ENCODE peak calls at places on chromosomes 16 and 17, in nine cellular contexts. V, Q, O, D, S, C, I, X and W are unnamed samples.

GRCh38 chr17:77489898-77490265 is 349.1 kb downstream of the SEC14L1 start:
- DNase-seq in V (no peak), Q (peak), O (no peak), D (peak), S (no peak), C (peak), I (no peak), X (no peak), W (no peak)

GRCh38 chr16:2244926-2245795 is 6.2 kb downstream of the ECI1 start:
- DNase-seq in V (no peak), Q (no peak), O (no peak), D (no peak), S (no peak), C (no peak), I (no peak), X (no peak), W (no peak)

GRCh38 chr16:50560903-50561863 is 13.0 kb downstream of the NKD1 start:
- DNase-seq in V (no peak), Q (no peak), O (no peak), D (no peak), S (no peak), C (no peak), I (no peak), X (no peak), W (no peak)

GRCh38 chr17:77884019-77884418 is 74.5 kb upstream of the TNRC6C start:
- DNase-seq in V (no peak), Q (no peak), O (peak), D (peak), S (peak), C (no peak), I (no peak), X (no peak), W (no peak)

GRCh38 chr16:81443688-81444447 is 740 bp upstream of the CMIP start:
- DNase-seq in V (peak), Q (no peak), O (peak), D (peak), S (no peak), C (no peak), I (no peak), X (peak), W (no peak)

GRCh38 chr16:28829747-28830146 is 6.9 kb downstream of the ATXN2L start:
- DNase-seq in V (no peak), Q (no peak), O (no peak), D (no peak), S (no peak), C (no peak), I (no peak), X (no peak), W (no peak)

GRCh38 chr17:75457047-75457654 is 716 bp downstream of the TMEM94 start:
- DNase-seq in V (peak), Q (peak), O (peak), D (peak), S (peak), C (peak), I (no peak), X (peak), W (no peak)

GRCh38 chr17:15501788-15502187 is 34.4 kb upstream of the CDRT4 start:
- DNase-seq in V (peak), Q (no peak), O (no peak), D (no peak), S (no peak), C (no peak), I (no peak), X (no peak), W (no peak)

GRCh38 chr17:56833023-56833811 is 503 bp downstream of the C17orf67 start:
- DNase-seq in V (peak), Q (peak), O (peak), D (peak), S (peak), C (peak), I (no peak), X (peak), W (peak)

GRCh38 chr16:68083861-68084503 is 1.2 kb upstream of the NFATC3 start:
- DNase-seq in V (peak), Q (no peak), O (peak), D (no peak), S (no peak), C (peak), I (no peak), X (no peak), W (no peak)

GRCh38 chr16:84618428-84619102 is 687 bp upstream of the COTL1 start:
- DNase-seq in V (peak), Q (no peak), O (peak), D (no peak), S (no peak), C (peak), I (peak), X (peak), W (no peak)

GRCh38 chr17:78341559-78342437 is 18.1 kb downstream of the SOCS3 start:
- DNase-seq in V (peak), Q (peak), O (peak), D (peak), S (no peak), C (peak), I (no peak), X (peak), W (no peak)

GRCh38 chr17:27218041-27218440 is 75.9 kb upstream of the WSB1 start:
- DNase-seq in V (no peak), Q (no peak), O (no peak), D (no peak), S (peak), C (no peak), I (no peak), X (no peak), W (no peak)

GRCh38 chr16:53732296-53732929 is 28.5 kb downstream of the FTO start:
- DNase-seq in V (no peak), Q (peak), O (no peak), D (no peak), S (no peak), C (peak), I (no peak), X (no peak), W (no peak)

GRCh38 chr16:10031473-10031872 is 150.8 kb downstream of the GRIN2A start:
- DNase-seq in V (no peak), Q (no peak), O (peak), D (no peak), S (no peak), C (peak), I (no peak), X (no peak), W (no peak)

GRCh38 chr17:77427471-77427991 is 286.8 kb downstream of the SEC14L1 start:
- DNase-seq in V (peak), Q (no peak), O (no peak), D (peak), S (no peak), C (peak), I (no peak), X (no peak), W (no peak)

GRCh38 chr16:14199624-14200023 is 128.5 kb downstream of the MRTFB start:
- DNase-seq in V (no peak), Q (no peak), O (no peak), D (no peak), S (no peak), C (peak), I (no peak), X (no peak), W (no peak)

GRCh38 chr17:53629188-53629587 is 193.5 kb upstream of the KIF2B start:
- DNase-seq in V (no peak), Q (no peak), O (no peak), D (no peak), S (no peak), C (no peak), I (no peak), X (no peak), W (no peak)

GRCh38 chr16:29023279-29024278 is 38.7 kb downstream of the LAT start:
- DNase-seq in V (no peak), Q (no peak), O (no peak), D (no peak), S (no peak), C (no peak), I (no peak), X (no peak), W (no peak)

GRCh38 chr17:81309140-81309858 is 14.2 kb upstream of the SLC38A10 start:
- DNase-seq in V (no peak), Q (peak), O (peak), D (peak), S (no peak), C (peak), I (no peak), X (peak), W (peak)

GRCh38 chr16:77794586-77794985 is 6.2 kb downstream of the VAT1L start:
- DNase-seq in V (no peak), Q (no peak), O (no peak), D (no peak), S (no peak), C (peak), I (peak), X (no peak), W (no peak)

GRCh38 chr16:89956511-89957213 is 8.1 kb downstream of the DEF8 start:
- DNase-seq in V (no peak), Q (no peak), O (no peak), D (no peak), S (peak), C (no peak), I (no peak), X (no peak), W (no peak)

GRCh38 chr16:30923554-30924085 is at the start of gene FBXL19:
- DNase-seq in V (peak), Q (no peak), O (peak), D (peak), S (no peak), C (no peak), I (no peak), X (peak), W (no peak)

GRCh38 chr17:40621558-40621957 is 26.1 kb downstream of the SMARCE1 start:
- DNase-seq in V (no peak), Q (no peak), O (no peak), D (no peak), S (no peak), C (peak), I (no peak), X (no peak), W (no peak)

GRCh38 chr17:76382803-76383644 is 1.4 kb upstream of the SPHK1 start:
- DNase-seq in V (no peak), Q (peak), O (peak), D (peak), S (no peak), C (peak), I (no peak), X (peak), W (peak)

GRCh38 chr16:3952342-3953131 is 72.0 kb upstream of the CREBBP start:
- DNase-seq in V (no peak), Q (no peak), O (peak), D (peak), S (peak), C (peak), I (no peak), X (no peak), W (no peak)

GRCh38 chr17:81329927-81330883 is 35.1 kb upstream of the SLC38A10 start:
- DNase-seq in V (no peak), Q (no peak), O (peak), D (no peak), S (no peak), C (no peak), I (no peak), X (no peak), W (no peak)

GRCh38 chr17:78237403-78238012 is 6.1 kb downstream of the TMEM235 start:
- DNase-seq in V (peak), Q (peak), O (no peak), D (no peak), S (peak), C (no peak), I (no peak), X (no peak), W (no peak)

GRCh38 chr16:48250520-48251278 is 3.4 kb upstream of the ABCC11 start:
- DNase-seq in V (no peak), Q (no peak), O (no peak), D (no peak), S (no peak), C (no peak), I (no peak), X (no peak), W (no peak)
- H3K4me3 ChIP-seq in V (no peak), Q (no peak), O (no peak), D (no peak), S (no peak), C (no peak), I (no peak), X (no peak), W (no peak)

GRCh38 chr16:87984868-87985267 is 33.6 kb downstream of the BANP start:
- DNase-seq in V (no peak), Q (no peak), O (no peak), D (no peak), S (no peak), C (no peak), I (no peak), X (no peak), W (no peak)
- H3K4me3 ChIP-seq in V (no peak), Q (no peak), O (no peak), D (no peak), S (no peak), C (no peak), I (no peak), X (no peak), W (no peak)

DNA sequence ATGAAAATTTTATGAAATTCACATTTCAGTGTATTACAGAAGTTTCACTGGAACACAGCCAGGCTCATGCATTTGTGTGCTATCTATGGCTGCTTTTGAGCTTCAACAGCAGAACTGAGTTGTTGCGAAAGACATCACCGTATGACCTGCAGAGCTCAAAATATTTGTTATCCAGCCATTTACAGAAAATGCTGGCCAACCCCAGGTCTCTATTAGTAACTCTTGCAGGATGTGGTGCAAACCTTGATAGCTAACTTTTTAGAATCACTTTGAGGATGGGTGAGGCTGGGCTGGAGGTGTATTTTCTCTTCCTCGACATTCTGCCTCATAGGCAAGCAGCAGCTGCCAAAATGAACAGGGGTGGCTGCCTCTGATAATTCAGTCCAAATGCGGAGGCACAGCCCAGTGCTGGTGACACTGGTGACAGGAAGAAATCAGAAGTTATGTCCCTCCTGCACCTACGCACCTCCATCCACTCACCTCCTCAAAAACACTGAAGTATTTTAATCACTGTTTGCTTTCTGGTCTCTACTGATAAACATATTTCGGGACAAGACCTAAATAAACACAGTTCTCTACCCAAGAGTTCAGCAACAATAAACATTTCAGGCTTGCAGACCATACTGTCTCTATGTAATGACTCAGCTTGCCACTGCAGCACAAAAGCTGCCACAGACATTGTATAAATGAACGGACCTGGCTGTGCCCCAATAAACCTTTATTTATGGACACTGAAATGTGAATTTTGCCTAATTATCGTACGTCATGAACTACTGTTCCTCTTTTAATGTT is 28.5 kb downstream of the ARHGAP17 start:
- DNase-seq in V (peak), Q (no peak), O (no peak), D (peak), S (no peak), C (peak), I (peak), X (no peak), W (no peak)
- H3K4me3 ChIP-seq in V (no peak), Q (no peak), O (no peak), D (no peak), S (no peak), C (peak), I (no peak), X (no peak), W (no peak)

GRCh38 chr17:39194985-39195524 is 2.4 kb downstream of the CACNB1 start:
- DNase-seq in V (no peak), Q (no peak), O (peak), D (no peak), S (no peak), C (no peak), I (no peak), X (no peak), W (no peak)
- H3K4me3 ChIP-seq in V (no peak), Q (no peak), O (peak), D (no peak), S (peak), C (peak), I (no peak), X (no peak), W (no peak)

DNA sequence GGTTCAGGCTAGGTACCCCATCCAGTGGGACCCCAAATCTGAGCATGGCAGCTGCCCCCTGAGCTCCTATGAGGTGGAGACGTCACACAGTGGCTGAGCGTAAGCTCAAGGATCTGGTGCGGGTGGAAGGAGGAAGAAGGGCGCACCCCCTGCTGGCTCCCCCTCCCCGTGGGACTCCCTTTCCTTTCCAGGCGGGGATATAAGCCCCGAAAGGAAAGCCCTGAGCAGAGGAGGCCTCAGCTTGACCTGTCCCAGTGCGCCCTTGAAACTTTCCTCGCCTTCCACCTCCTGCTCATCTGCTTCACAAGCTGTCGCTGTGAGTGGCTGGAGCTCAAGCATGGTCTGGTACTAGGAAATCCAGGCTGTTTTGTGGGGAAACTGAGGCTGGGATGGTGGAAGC is 92.4 kb upstream of the TMEM97 start:
- DNase-seq in V (no peak), Q (no peak), O (no peak), D (no peak), S (no peak), C (no peak), I (no peak), X (no peak), W (no peak)
- H3K4me3 ChIP-seq in V (no peak), Q (no peak), O (peak), D (no peak), S (no peak), C (no peak), I (no peak), X (peak), W (no peak)

GRCh38 chr17:68658999-68659780 is 58.0 kb upstream of the FAM20A start:
- DNase-seq in V (no peak), Q (no peak), O (no peak), D (no peak), S (no peak), C (no peak), I (no peak), X (no peak), W (no peak)

GRCh38 chr17:68661265-68662036 is 60.3 kb upstream of the FAM20A start:
- DNase-seq in V (no peak), Q (no peak), O (peak), D (no peak), S (no peak), C (no peak), I (no peak), X (no peak), W (no peak)

GRCh38 chr17:68660302-68660701 is 59.1 kb upstream of the FAM20A start:
- DNase-seq in V (no peak), Q (no peak), O (no peak), D (no peak), S (no peak), C (no peak), I (no peak), X (no peak), W (no peak)

GRCh38 chr17:68657166-68657940 is 56.2 kb upstream of the FAM20A start:
- DNase-seq in V (no peak), Q (no peak), O (no peak), D (no peak), S (no peak), C (peak), I (no peak), X (no peak), W (no peak)

DNA sequence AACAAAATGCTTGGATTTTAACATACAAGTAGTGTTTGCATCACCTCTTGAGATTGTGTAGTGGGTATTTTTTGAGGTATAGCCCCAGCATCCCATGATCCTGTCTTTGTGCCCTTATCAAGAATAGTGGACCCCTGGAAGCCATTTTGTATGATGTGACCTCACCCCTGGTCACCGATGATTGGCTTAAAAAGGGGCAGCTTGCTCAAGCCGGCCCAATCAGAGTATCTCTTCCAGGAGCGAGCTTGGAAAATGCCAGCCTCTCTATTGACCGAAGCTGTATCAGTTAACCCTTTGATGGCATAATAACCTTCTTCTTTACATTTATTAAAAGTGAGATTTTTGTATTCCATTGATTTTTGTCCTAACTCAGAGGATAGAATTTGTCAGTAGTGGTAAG is 55.5 kb upstream of the FAM20A start:
- DNase-seq in V (no peak), Q (no peak), O (no peak), D (no peak), S (no peak), C (no peak), I (no peak), X (no peak), W (no peak)
- H3K4me3 ChIP-seq in V (no peak), Q (no peak), O (no peak), D (no peak), S (no peak), C (no peak), I (no peak), X (no peak), W (no peak)

GRCh38 chr17:7249219-7249618 is 2.3 kb downstream of the CTDNEP1 start:
- DNase-seq in V (no peak), Q (no peak), O (no peak), D (no peak), S (no peak), C (no peak), I (no peak), X (no peak), W (no peak)
- H3K4me3 ChIP-seq in V (no peak), Q (peak), O (no peak), D (no peak), S (peak), C (no peak), I (no peak), X (no peak), W (no peak)

GRCh38 chr16:86494565-86495356 is 15.6 kb upstream of the FOXF1 start:
- DNase-seq in V (no peak), Q (no peak), O (peak), D (no peak), S (no peak), C (no peak), I (no peak), X (no peak), W (no peak)

GRCh38 chr16:86496262-86496928 is 13.9 kb upstream of the FOXF1 start:
- DNase-seq in V (no peak), Q (no peak), O (no peak), D (no peak), S (no peak), C (no peak), I (no peak), X (no peak), W (no peak)

GRCh38 chr16:86495756-86496261 is 14.5 kb upstream of the FOXF1 start:
- DNase-seq in V (no peak), Q (no peak), O (peak), D (no peak), S (no peak), C (no peak), I (no peak), X (no peak), W (no peak)

GRCh38 chr16:86494039-86494564 is 16.2 kb upstream of the FOXF1 start:
- DNase-seq in V (no peak), Q (no peak), O (no peak), D (no peak), S (no peak), C (no peak), I (no peak), X (no peak), W (no peak)

DNA sequence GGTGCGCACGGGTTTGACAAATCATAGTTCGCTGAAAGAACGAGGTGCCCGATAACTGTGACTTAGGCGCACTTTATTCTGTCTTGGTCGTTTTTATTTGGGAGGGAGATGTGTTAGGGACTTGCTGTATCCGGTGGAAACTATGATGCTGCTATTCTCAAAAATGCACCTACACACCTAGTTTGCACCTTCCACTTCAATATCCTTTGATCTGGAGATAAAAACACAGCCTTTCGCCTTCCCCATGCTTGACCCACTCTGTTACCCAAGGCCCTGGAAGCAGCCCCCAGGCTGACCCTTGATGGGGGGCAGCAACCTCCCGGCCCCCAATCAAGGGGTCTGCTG is 15.0 kb upstream of the FOXF1 start:
- DNase-seq in V (no peak), Q (no peak), O (no peak), D (no peak), S (no peak), C (no peak), I (no peak), X (no peak), W (no peak)
- H3K4me3 ChIP-seq in V (no peak), Q (no peak), O (peak), D (no peak), S (no peak), C (no peak), I (no peak), X (no peak), W (peak)